ENCODE peak calls at places on chromosome 1, in six cellular contexts. One of them, this sample, is unnamed.

GRCh38 chr1:160375788-160376524 is 9.1 kb downstream of the NHLH1 start:
- DNase-seq in spleen: no peak
- DNase-seq in choroid plexus epithelial cell: peak; percentile 37
- DNase-seq in psoas muscle: no peak
- DNase-seq in uterus: no peak
- DNase-seq in MCF 10A: no peak
- DNase-seq in this sample: peak; percentile 55

GRCh38 chr1:181152892-181153633 is 64.6 kb downstream of the IER5 start:
- DNase-seq in choroid plexus epithelial cell: peak; percentile 92
- DNase-seq in MCF 10A: peak; percentile 28
- DNase-seq in psoas muscle: peak; percentile 84
- DNase-seq in uterus: peak; percentile 95
- DNase-seq in spleen: peak; percentile 91
- DNase-seq in this sample: peak; percentile 92

GRCh38 chr1:234620272-234620711 is 10.3 kb upstream of the IRF2BP2 start:
- DNase-seq in MCF 10A: no peak
- DNase-seq in uterus: no peak
- DNase-seq in psoas muscle: no peak
- DNase-seq in spleen: no peak
- DNase-seq in choroid plexus epithelial cell: no peak
- DNase-seq in this sample: no peak

GRCh38 chr1:176744142-176744541 is 281.2 kb downstream of the PAPPA2 start:
- DNase-seq in psoas muscle: no peak
- DNase-seq in MCF 10A: no peak
- DNase-seq in uterus: no peak
- DNase-seq in choroid plexus epithelial cell: no peak
- DNase-seq in spleen: no peak
- DNase-seq in this sample: no peak

GRCh38 chr1:30525980-30526651 is 197.3 kb downstream of the MATN1 start:
- DNase-seq in choroid plexus epithelial cell: peak; percentile 72
- DNase-seq in spleen: peak; percentile 65
- DNase-seq in MCF 10A: peak; percentile 84
- DNase-seq in uterus: peak; percentile 18
- DNase-seq in psoas muscle: peak; percentile 71
- DNase-seq in this sample: peak; percentile 72

GRCh38 chr1:23799570-23800395 is 771 bp downstream of the GALE start:
- DNase-seq in uterus: peak; percentile 45
- DNase-seq in choroid plexus epithelial cell: peak; percentile 71
- DNase-seq in MCF 10A: peak; percentile 94
- DNase-seq in psoas muscle: peak; percentile 52
- DNase-seq in spleen: peak; percentile 88
- DNase-seq in this sample: no peak

GRCh38 chr1:18256318-18257235 is 149.0 kb downstream of the IGSF21 start:
- DNase-seq in choroid plexus epithelial cell: peak; percentile 14
- DNase-seq in MCF 10A: peak; percentile 56
- DNase-seq in spleen: no peak
- DNase-seq in psoas muscle: peak; percentile 23
- DNase-seq in uterus: no peak
- DNase-seq in this sample: no peak

GRCh38 chr1:179447489-179447888 is 81.7 kb downstream of the AXDND1 start:
- DNase-seq in spleen: no peak
- DNase-seq in uterus: no peak
- DNase-seq in psoas muscle: no peak
- DNase-seq in MCF 10A: peak; percentile 39
- DNase-seq in choroid plexus epithelial cell: peak; percentile 19
- DNase-seq in this sample: no peak

GRCh38 chr1:38151399-38151798 is 104.8 kb upstream of the POU3F1 start:
- DNase-seq in choroid plexus epithelial cell: no peak
- DNase-seq in MCF 10A: no peak
- DNase-seq in spleen: no peak
- DNase-seq in psoas muscle: no peak
- DNase-seq in uterus: no peak
- DNase-seq in this sample: no peak

GRCh38 chr1:233105225-233105624 is 154.8 kb downstream of the NTPCR start:
- DNase-seq in spleen: no peak
- DNase-seq in uterus: no peak
- DNase-seq in MCF 10A: peak; percentile 74
- DNase-seq in choroid plexus epithelial cell: peak; percentile 58
- DNase-seq in psoas muscle: no peak
- DNase-seq in this sample: no peak

GRCh38 chr1:234997201-234998173 is 131.2 kb downstream of the TOMM20 start:
- DNase-seq in choroid plexus epithelial cell: peak; percentile 99
- DNase-seq in uterus: peak; percentile 96
- DNase-seq in spleen: no peak
- DNase-seq in MCF 10A: peak; percentile 100
- DNase-seq in psoas muscle: peak; percentile 100
- DNase-seq in this sample: peak; percentile 100

GRCh38 chr1:5991784-5992033 is 516 bp downstream of the NPHP4 start:
- DNase-seq in spleen: no peak
- DNase-seq in choroid plexus epithelial cell: no peak
- DNase-seq in MCF 10A: no peak
- DNase-seq in psoas muscle: peak; percentile 49
- DNase-seq in uterus: no peak
- DNase-seq in this sample: no peak

GRCh38 chr1:6461237-6461530 is 4.8 kb downstream of the TNFRSF25 start:
- DNase-seq in MCF 10A: no peak
- DNase-seq in psoas muscle: no peak
- DNase-seq in spleen: no peak
- DNase-seq in uterus: no peak
- DNase-seq in choroid plexus epithelial cell: no peak
- DNase-seq in this sample: no peak

GRCh38 chr1:222126052-222126451 is 384.2 kb upstream of the DUSP10 start:
- DNase-seq in uterus: no peak
- DNase-seq in choroid plexus epithelial cell: no peak
- DNase-seq in psoas muscle: no peak
- DNase-seq in spleen: no peak
- DNase-seq in MCF 10A: no peak
- DNase-seq in this sample: no peak

GRCh38 chr1:222127526-222128152 is 385.8 kb upstream of the DUSP10 start:
- DNase-seq in MCF 10A: no peak
- DNase-seq in psoas muscle: no peak
- DNase-seq in uterus: no peak
- DNase-seq in choroid plexus epithelial cell: no peak
- DNase-seq in spleen: no peak
- DNase-seq in this sample: no peak

GRCh38 chr1:222129041-222129440 is 387.2 kb upstream of the DUSP10 start:
- DNase-seq in psoas muscle: no peak
- DNase-seq in spleen: no peak
- DNase-seq in choroid plexus epithelial cell: no peak
- DNase-seq in uterus: no peak
- DNase-seq in MCF 10A: no peak
- DNase-seq in this sample: no peak

GRCh38 chr1:222127096-222127495 is 385.2 kb upstream of the DUSP10 start:
- DNase-seq in uterus: no peak
- DNase-seq in psoas muscle: no peak
- DNase-seq in spleen: no peak
- DNase-seq in choroid plexus epithelial cell: no peak
- DNase-seq in MCF 10A: no peak
- DNase-seq in this sample: no peak

GRCh38 chr1:222124602-222125001 is 382.7 kb upstream of the DUSP10 start:
- DNase-seq in psoas muscle: no peak
- DNase-seq in uterus: no peak
- DNase-seq in MCF 10A: peak; percentile 64
- DNase-seq in choroid plexus epithelial cell: no peak
- DNase-seq in spleen: no peak
- DNase-seq in this sample: no peak
- TF ChIP-seq CTCF in psoas muscle: no peak
- TF ChIP-seq CTCF in uterus: no peak
- TF ChIP-seq CTCF in MCF 10A: peak; percentile 58
- TF ChIP-seq CTCF in choroid plexus epithelial cell: peak; percentile 30
- TF ChIP-seq CTCF in spleen: no peak
- TF ChIP-seq CTCF in this sample: no peak

GRCh38 chr1:29379438-29380073 is 143.2 kb downstream of the PTPRU start:
- DNase-seq in psoas muscle: no peak
- DNase-seq in choroid plexus epithelial cell: peak; percentile 71
- DNase-seq in MCF 10A: peak; percentile 44
- DNase-seq in spleen: no peak
- DNase-seq in uterus: no peak
- DNase-seq in this sample: peak; percentile 33
- TF ChIP-seq CTCF in psoas muscle: peak; percentile 20
- TF ChIP-seq CTCF in choroid plexus epithelial cell: peak; percentile 80
- TF ChIP-seq CTCF in MCF 10A: peak; percentile 63
- TF ChIP-seq CTCF in spleen: peak; percentile 19
- TF ChIP-seq CTCF in uterus: no peak
- TF ChIP-seq CTCF in this sample: no peak

DNA sequence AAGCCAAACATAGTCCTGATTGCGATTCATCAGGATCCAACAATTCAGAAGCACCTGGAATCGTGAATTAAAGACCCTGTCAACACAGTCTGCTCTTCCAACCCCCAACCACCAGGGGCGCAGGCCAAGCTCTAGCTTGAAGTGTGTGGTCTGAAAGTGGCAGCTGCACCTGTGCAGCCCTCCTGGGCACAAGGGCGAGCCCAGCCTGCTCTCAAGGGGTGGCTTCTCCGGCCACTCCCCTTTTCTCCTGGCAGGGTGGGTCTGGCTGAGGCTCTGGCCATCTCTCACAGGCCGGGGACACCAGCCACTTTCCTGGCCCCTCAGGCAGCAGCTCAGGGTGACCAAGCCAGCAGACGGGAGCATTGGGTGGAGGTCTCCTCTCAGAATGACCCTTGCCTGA is 62.3 kb downstream of the SLC66A1 start:
- DNase-seq in choroid plexus epithelial cell: no peak
- DNase-seq in uterus: no peak
- DNase-seq in spleen: no peak
- DNase-seq in MCF 10A: no peak
- DNase-seq in psoas muscle: no peak
- DNase-seq in this sample: no peak
- TF ChIP-seq CTCF in choroid plexus epithelial cell: peak; percentile 57
- TF ChIP-seq CTCF in uterus: no peak
- TF ChIP-seq CTCF in spleen: no peak
- TF ChIP-seq CTCF in MCF 10A: no peak
- TF ChIP-seq CTCF in psoas muscle: peak; percentile 25
- TF ChIP-seq CTCF in this sample: no peak

GRCh38 chr1:53485478-53486394 is 26.5 kb downstream of the DMRTB1 start:
- DNase-seq in choroid plexus epithelial cell: peak; percentile 89
- DNase-seq in MCF 10A: peak; percentile 79
- DNase-seq in psoas muscle: peak; percentile 77
- DNase-seq in uterus: peak; percentile 80
- DNase-seq in spleen: peak; percentile 88
- DNase-seq in this sample: peak; percentile 70
- TF ChIP-seq CTCF in choroid plexus epithelial cell: peak; percentile 93
- TF ChIP-seq CTCF in MCF 10A: peak; percentile 85
- TF ChIP-seq CTCF in psoas muscle: peak; percentile 84
- TF ChIP-seq CTCF in uterus: peak; percentile 85
- TF ChIP-seq CTCF in spleen: peak; percentile 87
- TF ChIP-seq CTCF in this sample: peak; percentile 79

DNA sequence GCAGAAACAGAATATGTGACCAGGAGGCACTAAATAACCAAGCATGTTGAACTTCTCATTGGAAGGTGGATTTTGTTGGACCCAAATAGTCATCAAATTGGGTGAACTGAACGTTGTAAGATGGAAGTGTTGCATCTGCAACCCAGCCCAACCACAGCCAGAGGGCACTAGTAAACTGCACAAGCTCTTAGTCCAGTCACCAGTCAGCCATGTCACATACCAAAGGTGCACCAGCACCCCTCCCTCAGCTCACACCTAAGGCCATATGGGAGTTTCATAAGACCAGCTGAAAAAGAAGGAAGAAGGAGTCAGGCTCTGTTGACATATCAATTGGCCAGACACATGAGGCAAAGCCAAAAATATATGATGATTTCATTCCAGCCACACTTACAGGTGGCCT is 481.7 kb upstream of the NR5A2 start:
- DNase-seq in MCF 10A: peak; percentile 41
- DNase-seq in psoas muscle: no peak
- DNase-seq in uterus: no peak
- DNase-seq in spleen: no peak
- DNase-seq in choroid plexus epithelial cell: peak; percentile 22
- DNase-seq in this sample: no peak
- TF ChIP-seq CTCF in MCF 10A: peak; percentile 36
- TF ChIP-seq CTCF in psoas muscle: no peak
- TF ChIP-seq CTCF in uterus: no peak
- TF ChIP-seq CTCF in spleen: no peak
- TF ChIP-seq CTCF in choroid plexus epithelial cell: peak; percentile 49
- TF ChIP-seq CTCF in this sample: no peak

DNA sequence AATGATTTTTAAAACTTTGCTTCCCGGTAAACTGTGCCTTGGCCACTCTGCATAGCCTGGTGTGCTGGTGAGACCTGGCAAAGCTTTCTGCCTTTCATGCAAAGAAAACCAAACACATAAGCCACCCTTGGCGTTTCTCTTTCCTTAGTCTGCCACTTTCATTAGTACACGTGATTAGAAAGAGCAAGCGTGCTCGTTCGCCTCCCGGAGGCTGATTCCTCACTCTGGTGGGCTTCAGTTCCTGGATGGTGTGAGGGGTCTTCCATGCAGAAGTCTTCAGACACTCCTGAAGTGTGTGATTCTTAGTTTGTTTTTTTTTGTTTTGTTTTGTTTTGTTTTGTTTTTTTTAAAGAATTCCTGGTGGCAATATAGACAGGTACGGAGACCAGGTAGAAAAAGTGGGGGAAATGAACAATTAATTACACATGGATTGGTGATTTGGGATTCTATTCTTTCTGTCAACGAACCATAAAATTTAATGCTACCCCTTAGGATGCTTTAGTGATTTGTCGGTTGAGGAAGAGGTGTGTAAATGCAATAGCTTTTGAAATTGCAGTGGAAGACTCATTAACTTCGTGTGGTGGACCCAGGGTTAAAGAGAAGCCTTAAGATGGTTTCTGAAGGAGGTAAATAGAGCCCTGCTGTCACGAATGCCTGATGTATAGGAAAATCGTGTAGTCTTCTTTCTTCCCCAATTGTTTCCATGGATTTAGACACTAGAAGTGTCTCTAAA is 2.1 kb downstream of the GALNT2 start:
- DNase-seq in spleen: no peak
- DNase-seq in MCF 10A: peak; percentile 62
- DNase-seq in choroid plexus epithelial cell: no peak
- DNase-seq in psoas muscle: no peak
- DNase-seq in uterus: no peak
- DNase-seq in this sample: no peak
- TF ChIP-seq CTCF in spleen: no peak
- TF ChIP-seq CTCF in MCF 10A: no peak
- TF ChIP-seq CTCF in choroid plexus epithelial cell: peak; percentile 20
- TF ChIP-seq CTCF in psoas muscle: no peak
- TF ChIP-seq CTCF in uterus: no peak
- TF ChIP-seq CTCF in this sample: no peak

DNA sequence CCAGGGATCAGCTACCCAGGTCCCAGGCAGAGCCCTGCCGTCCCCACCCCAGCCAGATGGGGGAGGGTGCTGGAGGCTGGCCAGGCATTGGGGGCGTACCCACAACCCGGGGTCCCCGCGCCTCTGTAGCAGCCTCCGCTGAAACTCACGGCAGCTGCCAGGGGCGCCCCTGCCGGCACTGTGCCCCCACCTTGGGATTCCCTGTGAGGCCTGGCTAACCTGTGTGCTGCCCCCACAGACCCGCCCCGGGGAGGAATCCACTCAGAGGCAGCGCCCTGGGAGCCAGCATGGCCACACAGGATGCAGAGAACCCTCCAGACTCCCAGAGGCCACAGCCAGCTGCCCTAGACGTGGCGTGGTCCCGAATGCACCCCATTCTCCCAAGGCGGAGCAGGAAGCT is 3.8 kb downstream of the DVL1 start:
- DNase-seq in uterus: no peak
- DNase-seq in psoas muscle: no peak
- DNase-seq in MCF 10A: no peak
- DNase-seq in spleen: no peak
- DNase-seq in choroid plexus epithelial cell: no peak
- DNase-seq in this sample: no peak
- TF ChIP-seq CTCF in uterus: no peak
- TF ChIP-seq CTCF in psoas muscle: no peak
- TF ChIP-seq CTCF in MCF 10A: no peak
- TF ChIP-seq CTCF in spleen: no peak
- TF ChIP-seq CTCF in choroid plexus epithelial cell: no peak
- TF ChIP-seq CTCF in this sample: no peak

GRCh38 chr1:95916616-95917015 is 682.6 kb downstream of the RWDD3 start:
- DNase-seq in psoas muscle: no peak
- DNase-seq in MCF 10A: peak; percentile 13
- DNase-seq in uterus: no peak
- DNase-seq in spleen: no peak
- DNase-seq in choroid plexus epithelial cell: peak; percentile 39
- DNase-seq in this sample: no peak
- TF ChIP-seq CTCF in psoas muscle: no peak
- TF ChIP-seq CTCF in MCF 10A: peak; percentile 12
- TF ChIP-seq CTCF in uterus: no peak
- TF ChIP-seq CTCF in spleen: no peak
- TF ChIP-seq CTCF in choroid plexus epithelial cell: peak; percentile 58
- TF ChIP-seq CTCF in this sample: no peak